ENCODE peak calls at places on chromosomes 1 and 21, in five cellular contexts. J is fibroblast of lung, D is right lobe of liver, Z is cardiac muscle cell, S is left ventricle myocardium inferior. R is an unnamed sample. For H3K27me3, the result is how much of the 10 kb centered on the place peaks cover.

GRCh38 chr1:201275266-201275666 is 8.0 kb upstream of the PKP1 start:
- DNase-seq in J (peak), D (no peak), Z (no peak), S (peak), R (peak)

GRCh38 chr21:42688841-42689371 is 35.5 kb downstream of the PDE9A start:
- DNase-seq in J (no peak), D (no peak), Z (no peak), S (no peak), R (no peak)

GRCh38 chr21:44897326-44898010 is 23.2 kb downstream of the ITGB2 start:
- DNase-seq in J (no peak), D (no peak), Z (no peak), S (peak), R (no peak)

GRCh38 chr1:64536217-64536835 is 66.4 kb downstream of the CACHD1 start:
- DNase-seq in J (no peak), D (peak), Z (no peak), S (no peak), R (no peak)

GRCh38 chr1:196438324-196438723 is 169.9 kb downstream of the KCNT2 start:
- DNase-seq in J (peak), D (no peak), Z (no peak), S (no peak), R (no peak)

GRCh38 chr1:80047791-80048190 is 1041.3 kb upstream of the ADGRL4 start:
- DNase-seq in J (no peak), D (no peak), Z (no peak), S (no peak), R (no peak)

GRCh38 chr1:9825101-9826074 is 1.6 kb upstream of the CLSTN1 start:
- DNase-seq in J (peak), D (peak), Z (peak), S (peak), R (no peak)

GRCh38 chr1:168441745-168442144 is 102.1 kb downstream of the XCL2 start:
- DNase-seq in J (no peak), D (no peak), Z (no peak), S (no peak), R (no peak)

GRCh38 chr1:21020151-21020550 is 156.5 kb downstream of the EIF4G3 start:
- DNase-seq in J (no peak), D (no peak), Z (no peak), S (no peak), R (no peak)

GRCh38 chr1:101438359-101438758 is 201.5 kb downstream of the S1PR1 start:
- DNase-seq in J (no peak), D (no peak), Z (peak), S (no peak), R (no peak)
- TF ChIP-seq CTCF in J (peak), D (no peak), Z (peak), S (peak), R (peak)

GRCh38 chr1:239455743-239456142 is 69.4 kb downstream of the CHRM3 start:
- DNase-seq in J (no peak), D (no peak), Z (no peak), S (no peak), R (no peak)

GRCh38 chr1:239457491-239458488 is 71.4 kb downstream of the CHRM3 start:
- DNase-seq in J (no peak), D (no peak), Z (no peak), S (no peak), R (no peak)

DNA sequence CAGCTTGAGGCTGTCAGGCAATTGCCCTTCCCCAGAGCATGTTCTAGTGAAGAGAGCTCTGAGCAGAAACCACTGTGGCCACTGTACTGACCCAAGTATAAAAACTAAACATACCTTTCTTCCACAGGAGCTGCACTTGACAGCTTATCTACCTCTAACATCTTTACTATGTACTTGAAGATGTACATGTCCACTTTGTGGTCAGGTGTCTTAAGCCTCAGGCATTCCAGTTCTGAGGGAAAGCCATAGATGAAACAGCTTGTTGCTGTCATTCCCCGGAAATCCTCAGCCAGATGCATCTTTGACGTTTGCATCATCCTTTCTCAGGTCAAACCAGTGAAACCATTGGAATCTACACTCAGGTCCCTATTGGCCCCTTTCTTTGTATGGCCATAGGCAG is 70.4 kb downstream of the CHRM3 start:
- DNase-seq in J (no peak), D (no peak), Z (no peak), S (no peak), R (no peak)
- H3K4me3 ChIP-seq in J (no peak), D (no peak), Z (no peak), S (no peak), R (no peak)

GRCh38 chr1:208129057-208129456 is 115.1 kb downstream of the PLXNA2 start:
- DNase-seq in J (no peak), D (no peak), Z (no peak), S (no peak), R (no peak)
- H3K27me3 ChIP-seq in J (under half), D (under half), Z (under half), S (under half), R (under half)

DNA sequence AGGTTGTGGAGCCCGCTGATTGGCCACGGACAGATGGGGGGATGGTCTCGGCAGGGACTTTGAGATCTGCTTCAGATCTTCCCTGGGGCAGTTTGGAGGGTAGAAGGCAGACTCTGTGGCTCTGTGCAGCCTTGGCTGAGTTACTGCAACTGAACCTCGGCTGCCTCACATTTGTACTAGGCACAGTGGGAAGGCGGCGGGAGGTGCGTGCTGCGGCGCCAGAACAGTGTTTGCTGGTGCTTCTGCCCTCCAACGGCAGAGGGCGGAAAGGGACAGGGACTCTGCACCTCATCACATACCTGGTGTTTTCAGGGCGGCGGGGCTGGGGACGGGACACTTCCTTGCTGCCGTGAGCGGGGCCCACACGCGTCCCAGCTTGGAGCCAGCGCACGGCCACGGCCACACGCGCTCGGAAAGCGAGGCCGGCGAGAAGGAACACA is 26.2 kb downstream of the SLC66A1 start:
- DNase-seq in J (no peak), D (peak), Z (peak), S (no peak), R (no peak)
- TF ChIP-seq CTCF in J (no peak), D (peak), Z (peak), S (no peak), R (no peak)

GRCh38 chr1:210816136-210816535 is 317.8 kb downstream of the KCNH1 start:
- DNase-seq in J (no peak), D (no peak), Z (peak), S (no peak), R (no peak)
- H3K4me3 ChIP-seq in J (no peak), D (no peak), Z (no peak), S (no peak), R (no peak)

GRCh38 chr1:22206551-22207125 is 63.7 kb upstream of the WNT4 start:
- DNase-seq in J (no peak), D (no peak), Z (no peak), S (no peak), R (no peak)

GRCh38 chr1:22208265-22208972 is 65.5 kb upstream of the WNT4 start:
- DNase-seq in J (no peak), D (no peak), Z (no peak), S (no peak), R (no peak)

GRCh38 chr1:22210176-22210575 is 67.3 kb upstream of the WNT4 start:
- DNase-seq in J (no peak), D (no peak), Z (no peak), S (no peak), R (no peak)

GRCh38 chr1:22208973-22209378 is 66.1 kb upstream of the WNT4 start:
- DNase-seq in J (no peak), D (no peak), Z (no peak), S (no peak), R (no peak)

DNA sequence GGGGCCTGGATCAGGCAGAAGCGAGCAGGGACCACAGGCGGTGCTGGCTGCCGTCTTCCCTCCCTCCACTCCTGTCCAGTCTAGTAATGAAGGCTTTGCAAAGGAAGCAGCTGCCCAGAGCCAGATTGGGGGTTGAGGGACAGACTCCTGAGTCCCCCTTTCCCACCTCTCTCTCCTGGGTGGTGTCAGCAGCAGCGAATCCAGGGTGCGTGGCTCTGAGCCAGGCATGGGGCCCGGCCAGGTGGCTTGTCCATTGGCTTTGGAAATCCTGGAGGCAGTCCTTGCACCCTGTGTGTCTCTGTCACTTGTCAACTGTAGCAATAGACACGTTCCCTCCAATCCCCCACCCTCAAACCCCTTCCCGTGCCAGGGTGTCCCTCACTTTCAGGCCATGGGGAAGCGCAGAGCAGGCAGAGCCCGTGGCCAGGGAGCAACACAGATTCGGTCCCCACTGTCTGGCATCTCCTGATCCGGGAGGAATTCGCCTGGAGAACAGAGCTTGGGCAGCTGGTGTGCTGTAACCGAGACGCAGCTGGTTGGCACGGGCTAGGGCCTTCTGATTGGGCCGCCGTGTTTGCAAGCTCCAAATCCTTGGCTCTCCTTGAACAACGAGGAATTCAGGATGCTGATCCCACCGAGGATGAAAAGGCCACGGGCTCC is 64.8 kb upstream of the WNT4 start:
- DNase-seq in J (no peak), D (no peak), Z (no peak), S (no peak), R (no peak)
- H3K27me3 ChIP-seq in J (half or more), D (under half), Z (under half), S (half or more), R (half or more)

R was measured in heart right ventricle.